ENCODE peak calls at places on chromosomes 7 and 10, in four cellular contexts. P is mammary epithelial cell, I is aorta, W is heart right ventricle. S is an unnamed sample.
A peak's percentile ranks its signal among the peaks of the same experiment; 100 is the strongest.

GRCh38 chr7:37065779-37066271 is 341.5 kb upstream of the AOAH start:
- DNase-seq in W (no peak), I (no peak), P (peak; percentile 72), S (peak; percentile 23)

GRCh38 chr7:44911911-44912310 is 26.6 kb upstream of the PURB start:
- DNase-seq in I (no peak), P (no peak), W (peak; percentile 40), S (no peak)

GRCh38 chr10:49632406-49633317 is 18.8 kb downstream of the CHAT start:
- DNase-seq in W (no peak), P (peak; percentile 55), I (peak; percentile 49), S (peak; percentile 21)

GRCh38 chr7:93245525-93246432 is 13.6 kb downstream of the VPS50 start:
- DNase-seq in P (peak; percentile 6), W (no peak), I (no peak), S (no peak)

GRCh38 chr7:99120503-99120902 is 23.4 kb downstream of the SMURF1 start:
- DNase-seq in I (no peak), P (no peak), W (no peak), S (no peak)

GRCh38 chr7:3301831-3302618 is 973 bp downstream of the SDK1 start:
- DNase-seq in I (no peak), P (no peak), W (peak; percentile 19), S (no peak)

GRCh38 chr10:26481914-26482550 is 43.9 kb downstream of the APBB1IP start:
- DNase-seq in P (no peak), I (no peak), W (no peak), S (no peak)

GRCh38 chr10:7792541-7792940 is 4.6 kb downstream of the ATP5F1C start:
- DNase-seq in W (no peak), I (no peak), P (peak; percentile 62), S (no peak)

GRCh38 chr10:128237710-128238109 is 111.5 kb upstream of the MKI67 start:
- DNase-seq in P (no peak), W (no peak), I (no peak), S (no peak)

GRCh38 chr10:35409094-35409582 is 72.8 kb downstream of the CCNY start:
- DNase-seq in I (no peak), W (no peak), P (peak; percentile 84), S (peak; percentile 57)

GRCh38 chr7:28411876-28412662 is at the start of gene CREB5:
- DNase-seq in P (no peak), I (no peak), W (no peak), S (no peak)

GRCh38 chr7:44631458-44632115 is 25.2 kb downstream of the OGDH start:
- DNase-seq in W (no peak), P (no peak), I (no peak), S (no peak)

GRCh38 chr7:5232874-5233273 is 42.8 kb downstream of the WIPI2 start:
- DNase-seq in I (no peak), P (no peak), W (no peak), S (no peak)

GRCh38 chr10:58662314-58662713 is 149.6 kb downstream of the BICC1 start:
- DNase-seq in I (no peak), P (peak; percentile 90), W (no peak), S (no peak)

GRCh38 chr10:28043941-28044340 is 45.1 kb upstream of the ODAD2 start:
- DNase-seq in I (no peak), W (no peak), P (no peak), S (no peak)

GRCh38 chr10:86363184-86363832 is 3.3 kb downstream of the GRID1 start:
- DNase-seq in P (peak; percentile 26), I (peak; percentile 75), W (peak; percentile 54), S (no peak)

GRCh38 chr7:32458025-32458424 is 32.2 kb downstream of the LSM5 start:
- DNase-seq in W (no peak), I (no peak), P (no peak), S (no peak)

GRCh38 chr7:100694196-100694745 is at the start of gene GIGYF1:
- DNase-seq in I (peak; percentile 93), W (peak; percentile 76), P (peak; percentile 31), S (no peak)

GRCh38 chr10:110870823-110871235 is 899 bp upstream of the PDCD4 start:
- DNase-seq in P (no peak), I (no peak), W (no peak), S (no peak)

GRCh38 chr10:110340122-110340521 is 35.4 kb upstream of the SMNDC1 start:
- DNase-seq in W (no peak), P (no peak), I (no peak), S (no peak)

GRCh38 chr7:15889501-15889900 is 203.0 kb upstream of the MEOX2 start:
- DNase-seq in P (no peak), I (no peak), W (no peak), S (no peak)

GRCh38 chr10:486668-487067 is 202.8 kb downstream of the DIP2C start:
- DNase-seq in P (no peak), W (no peak), I (peak; percentile 69), S (no peak)

GRCh38 chr10:60606343-60607080 is 171.8 kb upstream of the CDK1 start:
- DNase-seq in P (peak; percentile 83), I (no peak), W (no peak), S (peak; percentile 54)

GRCh38 chr7:132865766-132866531 is 215.9 kb downstream of the CHCHD3 start:
- DNase-seq in I (no peak), W (no peak), P (no peak), S (no peak)

GRCh38 chr10:530717-531116 is 158.8 kb downstream of the DIP2C start:
- DNase-seq in W (no peak), P (no peak), I (peak; percentile 69), S (no peak)

GRCh38 chr7:74430961-74431466 is 22.7 kb upstream of the GTF2IRD1 start:
- DNase-seq in I (peak; percentile 74), W (no peak), P (no peak), S (no peak)

GRCh38 chr7:136179829-136180721 is 202.9 kb upstream of the MTPN start:
- DNase-seq in I (no peak), W (no peak), P (no peak), S (no peak)

GRCh38 chr10:114551310-114551972 is 106.6 kb downstream of the ABLIM1 start:
- DNase-seq in I (no peak), W (peak; percentile 59), P (no peak), S (no peak)

DNA sequence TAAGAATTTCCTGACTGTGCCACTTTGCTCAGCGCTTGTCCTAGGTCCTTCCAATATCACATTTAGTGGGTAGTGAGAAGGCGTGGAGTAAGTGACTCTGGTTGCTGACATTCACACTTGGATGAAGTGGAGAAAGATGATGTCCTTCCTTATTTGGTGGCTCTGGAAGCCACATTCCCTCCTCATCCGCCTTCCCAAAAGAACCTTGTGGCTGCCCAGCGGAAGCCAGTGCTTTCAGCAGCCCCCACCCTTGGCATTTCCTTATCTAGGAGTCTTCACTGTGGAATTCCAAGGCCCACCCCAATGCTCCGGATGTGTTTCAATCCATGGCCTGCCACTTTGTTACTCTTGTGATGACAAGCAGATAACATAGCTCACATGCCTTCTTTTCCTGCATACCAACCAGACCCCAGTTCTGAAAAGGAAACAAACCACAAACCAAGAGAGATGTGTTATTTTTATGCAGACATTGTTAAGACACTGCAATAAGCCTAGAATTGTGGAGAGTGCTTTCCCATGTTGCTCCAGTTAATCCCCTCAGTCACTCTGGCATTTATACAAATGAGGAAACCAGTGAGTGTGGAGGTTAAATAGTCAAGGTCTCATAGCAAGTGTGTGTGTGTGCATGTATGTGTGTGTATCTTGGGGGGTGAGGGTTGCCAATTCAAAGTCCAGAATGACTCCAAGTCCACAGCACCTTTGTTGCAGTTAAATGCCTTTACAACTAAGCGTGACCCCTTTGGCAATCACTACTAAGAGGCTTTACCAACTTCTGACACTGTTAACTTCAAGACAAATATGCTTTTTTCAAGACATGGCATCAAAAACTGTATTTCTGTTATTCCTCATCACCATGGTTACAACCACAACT is 10.3 kb upstream of the ANKRD1 start:
- DNase-seq in P (no peak), I (peak; percentile 82), W (peak; percentile 55), S (no peak)
- H3K27me3 ChIP-seq in P (no peaks in the 10 kb centered on the region), I (no peaks in the 10 kb centered on the region), W (no peaks in the 10 kb centered on the region), S (no peaks in the 10 kb centered on the region)

GRCh38 chr10:44817961-44818649 is 93.0 kb upstream of the TMEM72 start:
- DNase-seq in W (no peak), P (no peak), I (no peak), S (no peak)

GRCh38 chr10:44822349-44822748 is 88.8 kb upstream of the TMEM72 start:
- DNase-seq in P (no peak), W (no peak), I (no peak), S (no peak)

GRCh38 chr10:44820094-44820493 is 91.0 kb upstream of the TMEM72 start:
- DNase-seq in I (no peak), W (no peak), P (no peak), S (no peak)

GRCh38 chr10:44821290-44821689 is 89.8 kb upstream of the TMEM72 start:
- DNase-seq in P (no peak), I (no peak), W (no peak), S (no peak)

GRCh38 chr10:44818721-44819127 is 92.4 kb upstream of the TMEM72 start:
- DNase-seq in W (no peak), P (no peak), I (no peak), S (no peak)
- H3K4me3 ChIP-seq in W (no peak overlapping the region), P (no peak overlapping the region), I (no peak overlapping the region), S (no peak overlapping the region)

DNA sequence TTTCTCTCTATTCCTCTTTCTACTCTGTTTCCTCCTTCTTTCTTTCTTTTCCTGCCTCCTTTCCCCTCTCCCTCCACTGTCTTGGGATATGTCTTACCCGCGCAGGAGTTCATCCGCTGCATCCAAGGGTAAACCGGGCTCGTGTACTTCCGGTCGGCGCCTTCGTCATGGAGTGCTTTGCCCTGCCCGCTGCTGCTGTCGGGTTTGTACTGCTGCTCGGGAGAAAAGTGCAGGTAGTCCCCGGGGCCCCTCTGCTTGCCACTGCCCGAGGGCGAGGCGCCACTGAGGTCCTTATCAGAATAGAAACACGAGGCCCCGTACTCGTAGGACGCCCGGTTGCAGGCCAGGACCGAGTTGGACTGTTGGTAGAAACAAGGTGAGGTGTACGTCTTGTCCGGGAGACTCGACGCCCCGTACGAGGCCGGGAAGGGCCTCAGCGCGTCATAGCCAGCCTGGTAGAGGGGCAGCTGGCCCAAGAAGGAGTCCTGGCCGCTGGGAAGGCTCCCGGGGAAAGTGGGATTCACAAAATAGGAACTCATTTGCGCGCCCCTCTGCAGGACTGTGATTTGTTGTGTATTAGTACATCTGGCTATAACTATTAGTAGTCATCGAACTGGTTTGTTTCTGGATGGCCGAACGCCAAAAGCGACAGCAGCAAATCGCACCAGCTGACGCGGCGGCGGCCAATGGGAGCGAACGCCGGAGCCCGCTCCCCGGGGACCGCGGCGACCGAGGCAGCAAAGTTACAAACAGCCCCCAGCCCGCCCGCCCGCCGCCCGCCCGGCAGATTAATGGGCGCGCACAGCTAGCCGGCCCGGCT is at the start of gene HOXA6:
- DNase-seq in W (no peak), P (peak; percentile 70), I (peak; percentile 92), S (no peak)
- H3K27me3 ChIP-seq in W (peaks cover 100% of the 10 kb centered on the region), P (no peaks in the 10 kb centered on the region), I (no peaks in the 10 kb centered on the region), S (no peaks in the 10 kb centered on the region)

DNA sequence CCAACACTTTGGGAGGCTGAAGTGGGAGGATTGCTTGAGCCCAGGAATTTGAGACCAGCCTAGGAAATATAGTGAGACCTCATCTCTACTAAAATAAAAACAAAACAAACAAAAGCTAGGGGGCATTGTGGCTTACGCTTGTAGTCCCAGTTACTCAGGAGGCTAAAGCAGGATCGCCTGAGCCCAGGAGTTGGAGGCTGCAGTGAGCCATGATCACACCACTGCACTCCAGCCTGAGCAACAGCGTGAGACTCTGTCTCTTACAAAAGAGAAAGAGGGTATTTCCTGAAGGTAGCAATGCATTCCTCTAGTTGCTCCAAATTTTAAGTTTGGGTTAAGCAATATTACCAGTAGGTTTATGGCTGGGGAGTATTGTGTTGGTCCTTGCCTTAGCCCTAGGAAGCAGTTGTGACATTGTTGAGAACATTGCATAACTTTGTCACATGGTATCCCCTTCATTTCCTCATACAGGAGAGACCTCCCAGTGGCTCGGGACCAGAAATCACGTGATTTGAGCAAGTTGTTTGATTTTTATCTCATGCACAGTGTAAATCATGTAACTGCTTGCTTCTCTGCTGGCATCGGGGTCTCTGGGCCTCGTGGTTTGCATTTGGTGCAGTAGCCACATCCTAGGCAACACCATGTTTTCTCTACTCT is 23.3 kb upstream of the SMARCD3 start:
- DNase-seq in I (peak; percentile 59), P (no peak), W (no peak), S (no peak)
- H3K4me3 ChIP-seq in I (no peak overlapping the region), P (no peak overlapping the region), W (no peak overlapping the region), S (no peak overlapping the region)

GRCh38 chr10:77413231-77413630 is 224.4 kb downstream of the KCNMA1 start:
- DNase-seq in W (no peak), I (no peak), P (no peak), S (no peak)
- H3K27me3 ChIP-seq in W (no peaks in the 10 kb centered on the region), I (no peaks in the 10 kb centered on the region), P (no peaks in the 10 kb centered on the region), S (no peaks in the 10 kb centered on the region)

S was measured in keratinocyte.